ENCODE peak calls at places on chromosomes 11 and 22, in four cellular contexts. One of them, this sample, is unnamed.
A peak's percentile ranks its signal among the peaks of the same experiment; 100 is the strongest.

GRCh38 chr11:13494051-13494450 is 1.7 kb downstream of the PTH start:
- DNase-seq in foreskin fibroblast: no peak
- DNase-seq in cardiac fibroblast: no peak
- DNase-seq in adrenal gland: no peak
- DNase-seq in this sample: no peak

GRCh38 chr11:720642-721346 is 14.8 kb downstream of the EPS8L2 start:
- DNase-seq in foreskin fibroblast: no peak
- DNase-seq in cardiac fibroblast: no peak
- DNase-seq in adrenal gland: no peak
- DNase-seq in this sample: peak; percentile 44

GRCh38 chr11:19715373-19715772 is 2.7 kb downstream of the NAV2 start:
- DNase-seq in foreskin fibroblast: peak; percentile 97
- DNase-seq in cardiac fibroblast: peak; percentile 73
- DNase-seq in adrenal gland: no peak
- DNase-seq in this sample: no peak

GRCh38 chr11:290621-291231 is 1.8 kb downstream of the PGGHG start:
- DNase-seq in foreskin fibroblast: no peak
- DNase-seq in cardiac fibroblast: no peak
- DNase-seq in adrenal gland: no peak
- DNase-seq in this sample: no peak

GRCh38 chr11:123338266-123338800 is 91.7 kb upstream of the GRAMD1B start:
- DNase-seq in foreskin fibroblast: no peak
- DNase-seq in cardiac fibroblast: no peak
- DNase-seq in adrenal gland: no peak
- DNase-seq in this sample: no peak

GRCh38 chr11:31387379-31387778 is 17.7 kb downstream of the DNAJC24 start:
- DNase-seq in foreskin fibroblast: no peak
- DNase-seq in cardiac fibroblast: peak; percentile 10
- DNase-seq in adrenal gland: no peak
- DNase-seq in this sample: no peak

GRCh38 chr22:30309981-30310672 is 16.6 kb downstream of the TBC1D10A start:
- DNase-seq in foreskin fibroblast: peak; percentile 76
- DNase-seq in cardiac fibroblast: peak; percentile 67
- DNase-seq in adrenal gland: no peak
- DNase-seq in this sample: no peak

GRCh38 chr22:44889233-44889878 is 120.4 kb downstream of the PHF21B start:
- DNase-seq in foreskin fibroblast: no peak
- DNase-seq in cardiac fibroblast: no peak
- DNase-seq in adrenal gland: no peak
- DNase-seq in this sample: no peak

GRCh38 chr11:87194985-87195820 is 157.5 kb downstream of the TMEM135 start:
- DNase-seq in foreskin fibroblast: no peak
- DNase-seq in cardiac fibroblast: no peak
- DNase-seq in adrenal gland: no peak
- DNase-seq in this sample: no peak

GRCh38 chr22:30046716-30047363 is 33.4 kb upstream of the HORMAD2 start:
- DNase-seq in foreskin fibroblast: no peak
- DNase-seq in cardiac fibroblast: no peak
- DNase-seq in adrenal gland: no peak
- DNase-seq in this sample: no peak

GRCh38 chr22:47059701-47060161 is 297.3 kb downstream of the TBC1D22A start:
- DNase-seq in foreskin fibroblast: no peak
- DNase-seq in cardiac fibroblast: no peak
- DNase-seq in adrenal gland: no peak
- DNase-seq in this sample: no peak

GRCh38 chr22:39543095-39543494 is 10.5 kb upstream of the RPS19BP1 start:
- DNase-seq in foreskin fibroblast: peak; percentile 68
- DNase-seq in cardiac fibroblast: peak; percentile 29
- DNase-seq in adrenal gland: no peak
- DNase-seq in this sample: peak; percentile 49

GRCh38 chr11:123188508-123189165 is 6.4 kb downstream of the CLMP start:
- DNase-seq in foreskin fibroblast: peak; percentile 94
- DNase-seq in cardiac fibroblast: peak; percentile 85
- DNase-seq in adrenal gland: no peak
- DNase-seq in this sample: no peak

DNA sequence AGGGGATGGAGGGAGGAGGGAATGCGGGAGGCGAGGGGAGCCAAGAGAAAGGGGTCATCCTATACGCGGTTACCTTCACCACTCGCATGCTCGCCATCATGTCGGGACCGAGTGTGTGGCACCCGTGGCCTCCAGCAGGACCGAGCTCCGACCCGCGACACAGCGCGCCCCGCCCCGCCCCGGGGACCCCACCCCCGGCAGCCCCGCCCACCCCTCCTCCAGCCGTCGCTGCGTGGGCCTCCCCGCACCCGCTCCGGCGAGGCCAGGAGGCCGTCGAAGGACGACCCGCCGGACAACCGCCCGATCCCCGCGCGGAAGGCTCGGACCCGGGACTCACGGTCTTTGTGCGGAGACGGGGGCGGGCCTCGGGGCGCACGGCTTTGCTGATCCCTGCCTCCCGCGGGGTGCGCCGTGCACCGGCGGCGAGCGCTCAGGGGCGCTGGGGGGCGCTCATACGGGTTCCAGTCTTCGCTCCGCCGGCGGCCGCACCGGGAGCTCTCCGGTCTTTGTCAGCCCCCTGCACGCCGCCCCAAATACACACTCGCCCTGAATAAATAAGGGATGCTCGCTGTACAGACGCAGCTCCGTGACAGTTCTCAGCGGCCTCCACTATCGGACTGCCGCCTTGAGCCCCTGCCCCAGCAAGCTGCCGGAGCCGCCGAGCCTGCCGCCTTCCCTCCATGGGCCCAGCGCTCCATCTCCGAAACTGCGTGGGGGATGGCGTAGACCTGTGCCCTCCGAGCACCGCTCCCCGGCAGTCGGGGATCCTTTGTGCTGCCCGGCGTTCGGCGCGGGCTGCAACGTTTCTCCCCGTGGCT is at the start of gene UBE2L6:
- DNase-seq in foreskin fibroblast: peak; percentile 80
- DNase-seq in cardiac fibroblast: peak; percentile 38
- DNase-seq in adrenal gland: peak; percentile 52
- DNase-seq in this sample: peak; percentile 57
- TF ChIP-seq CTCF in foreskin fibroblast: no peak
- TF ChIP-seq CTCF in cardiac fibroblast: no peak
- TF ChIP-seq CTCF in adrenal gland: peak; percentile 85
- TF ChIP-seq CTCF in this sample: no peak

GRCh38 chr11:36566407-36567053 is 1.3 kb upstream of the RAG1 start:
- DNase-seq in foreskin fibroblast: no peak
- DNase-seq in cardiac fibroblast: no peak
- DNase-seq in adrenal gland: no peak
- DNase-seq in this sample: no peak
- TF ChIP-seq CTCF in foreskin fibroblast: no peak
- TF ChIP-seq CTCF in cardiac fibroblast: no peak
- TF ChIP-seq CTCF in adrenal gland: no peak
- TF ChIP-seq CTCF in this sample: no peak

GRCh38 chr11:64094463-64095223 is 58.9 kb downstream of the FLRT1 start:
- DNase-seq in foreskin fibroblast: peak; percentile 35
- DNase-seq in cardiac fibroblast: peak; percentile 48
- DNase-seq in adrenal gland: peak; percentile 87
- DNase-seq in this sample: no peak
- TF ChIP-seq CTCF in foreskin fibroblast: no peak
- TF ChIP-seq CTCF in cardiac fibroblast: no peak
- TF ChIP-seq CTCF in adrenal gland: no peak
- TF ChIP-seq CTCF in this sample: no peak

GRCh38 chr11:44120169-44120568 is 24.7 kb downstream of the EXT2 start:
- DNase-seq in foreskin fibroblast: peak; percentile 27
- DNase-seq in cardiac fibroblast: no peak
- DNase-seq in adrenal gland: no peak
- DNase-seq in this sample: no peak
- TF ChIP-seq CTCF in foreskin fibroblast: peak; percentile 13
- TF ChIP-seq CTCF in cardiac fibroblast: peak; percentile 46
- TF ChIP-seq CTCF in adrenal gland: peak; percentile 20
- TF ChIP-seq CTCF in this sample: peak; percentile 41

GRCh38 chr11:3021125-3021524 is 29.0 kb upstream of the NAP1L4 start:
- DNase-seq in foreskin fibroblast: peak; percentile 51
- DNase-seq in cardiac fibroblast: peak; percentile 42
- DNase-seq in adrenal gland: no peak
- DNase-seq in this sample: no peak
- TF ChIP-seq CTCF in foreskin fibroblast: peak; percentile 33
- TF ChIP-seq CTCF in cardiac fibroblast: peak; percentile 59
- TF ChIP-seq CTCF in adrenal gland: peak; percentile 26
- TF ChIP-seq CTCF in this sample: peak; percentile 61